ENCODE peak calls at places on chromosomes 12 and 14, in six cellular contexts. E is NCI-H1092; M is effector CD4-positive, alpha-beta T cell; I is GM03348; Z is sciatic nerve; K is activated naive CD4-positive, alpha-beta T cell treated with anti-CD3 and anti-CD28 coated beads for 36 hours. F is an unnamed sample.

GRCh38 chr12:89075890-89076591 is 276.3 kb downstream of the DUSP6 start:
- DNase-seq in M (no peak), K (no peak), I (no peak), E (no peak), Z (no peak), F (no peak)

GRCh38 chr14:104424406-104425072 is 155.0 kb upstream of the C14orf180 start:
- DNase-seq in E (peak), M (no peak), Z (peak), I (peak), K (no peak), F (peak)

GRCh38 chr12:67943295-67943892 is 45.9 kb upstream of the IFNG-AS1 start:
- DNase-seq in I (peak), E (peak), Z (peak), K (peak), M (peak), F (peak)

GRCh38 chr14:92785601-92786426 is 8.3 kb upstream of the GOLGA5 start:
- DNase-seq in Z (no peak), M (no peak), I (peak), K (no peak), E (no peak), F (no peak)

GRCh38 chr12:56521590-56522371 is at the start of gene RBMS2:
- DNase-seq in K (peak), Z (peak), E (no peak), I (peak), M (peak), F (peak)

GRCh38 chr14:74204481-74204880 is 34.8 kb upstream of the VSX2 start:
- DNase-seq in I (no peak), M (no peak), Z (no peak), K (no peak), E (no peak), F (no peak)

GRCh38 chr12:91460457-91460856 is 277.8 kb upstream of the DCN start:
- DNase-seq in E (no peak), I (no peak), M (no peak), K (no peak), Z (no peak), F (no peak)

GRCh38 chr14:53462931-53463778 is 310.0 kb upstream of the DDHD1 start:
- DNase-seq in E (no peak), I (no peak), M (no peak), K (no peak), Z (no peak), F (no peak)

GRCh38 chr12:121581681-121582439 is 1.0 kb upstream of the KDM2B start:
- DNase-seq in K (no peak), I (peak), Z (no peak), M (no peak), E (no peak), F (no peak)

GRCh38 chr12:88063375-88063774 is 34.2 kb upstream of the C12orf50 start:
- DNase-seq in K (no peak), I (peak), M (no peak), E (no peak), Z (no peak), F (no peak)

GRCh38 chr12:79407671-79408622 is 282.8 kb downstream of the PAWR start:
- DNase-seq in K (peak), I (peak), M (no peak), Z (peak), E (no peak), F (peak)

GRCh38 chr12:127081058-127081457 is 1185.9 kb upstream of the TMEM132C start:
- DNase-seq in K (no peak), E (no peak), I (no peak), Z (no peak), M (no peak), F (no peak)

GRCh38 chr12:18723752-18724151 is 14.1 kb downstream of the PLCZ1 start:
- DNase-seq in K (no peak), M (no peak), E (no peak), Z (no peak), I (peak), F (no peak)

GRCh38 chr12:71587012-71587411 is 76.6 kb downstream of the ZFC3H1 start:
- DNase-seq in Z (no peak), M (no peak), I (no peak), K (no peak), E (no peak), F (no peak)

GRCh38 chr12:48773686-48774085 is 15.2 kb downstream of the ADCY6 start:
- DNase-seq in K (no peak), M (no peak), E (no peak), I (no peak), Z (no peak), F (no peak)

GRCh38 chr14:35687335-35687939 is 121.7 kb downstream of the RALGAPA1 start:
- DNase-seq in Z (no peak), E (peak), I (peak), K (peak), M (no peak), F (no peak)

GRCh38 chr14:101476931-101477553 is 84.3 kb upstream of the DIO3 start:
- DNase-seq in M (no peak), K (no peak), E (peak), I (no peak), Z (peak), F (peak)

GRCh38 chr12:56346663-56347062 is 8.0 kb downstream of the IL23A start:
- DNase-seq in K (peak), M (no peak), Z (no peak), I (no peak), E (no peak), F (no peak)

GRCh38 chr14:85576161-85576560 is 46.2 kb downstream of the FLRT2 start:
- DNase-seq in Z (no peak), M (no peak), E (no peak), I (no peak), K (no peak), F (no peak)

GRCh38 chr12:118035194-118036041 is 18.9 kb downstream of the RFC5 start:
- DNase-seq in E (peak), K (peak), Z (no peak), I (peak), M (no peak), F (no peak)

GRCh38 chr14:104688755-104689619 is at the start of gene INF2:
- DNase-seq in Z (no peak), I (peak), K (peak), M (peak), E (peak), F (no peak)

GRCh38 chr12:79055926-79056674 is 191.5 kb downstream of the SYT1 start:
- DNase-seq in K (no peak), Z (no peak), E (no peak), I (peak), M (no peak), F (no peak)

GRCh38 chr14:68884031-68885030 is 91.5 kb upstream of the ZFP36L1 start:
- DNase-seq in M (no peak), I (peak), Z (peak), K (no peak), E (peak), F (peak)

GRCh38 chr14:61470261-61470953 is 149.0 kb downstream of the PRKCH start:
- DNase-seq in Z (no peak), K (no peak), E (peak), I (peak), M (no peak), F (no peak)

F was measured in sigmoid colon.